ENCODE peak calls at places on chromosome 9, in six cellular contexts. One of them, this sample, is unnamed.

GRCh38 chr9:128382261-128382660 is 11.1 kb downstream of the URM1 start:
- DNase-seq in transverse colon: no peak
- DNase-seq in pancreas: no peak
- DNase-seq in body of pancreas: no peak
- DNase-seq in psoas muscle: no peak
- DNase-seq in coronary artery: no peak
- DNase-seq in this sample: no peak

GRCh38 chr9:92724528-92725265 is 39.9 kb downstream of the BICD2 start:
- DNase-seq in body of pancreas: no peak
- DNase-seq in pancreas: no peak
- DNase-seq in transverse colon: no peak
- DNase-seq in coronary artery: peak; percentile 57
- DNase-seq in psoas muscle: no peak
- DNase-seq in this sample: no peak

GRCh38 chr9:33082135-33082534 is 5.7 kb upstream of the SMU1 start:
- DNase-seq in psoas muscle: no peak
- DNase-seq in pancreas: no peak
- DNase-seq in body of pancreas: no peak
- DNase-seq in transverse colon: no peak
- DNase-seq in coronary artery: no peak
- DNase-seq in this sample: no peak

GRCh38 chr9:87878930-87879603 is 3.6 kb upstream of the SPATA31E1 start:
- DNase-seq in transverse colon: no peak
- DNase-seq in coronary artery: no peak
- DNase-seq in pancreas: no peak
- DNase-seq in psoas muscle: no peak
- DNase-seq in body of pancreas: no peak
- DNase-seq in this sample: no peak

GRCh38 chr9:70228098-70228497 is 30.7 kb upstream of the SMC5 start:
- DNase-seq in pancreas: no peak
- DNase-seq in coronary artery: no peak
- DNase-seq in psoas muscle: no peak
- DNase-seq in body of pancreas: no peak
- DNase-seq in transverse colon: no peak
- DNase-seq in this sample: no peak

GRCh38 chr9:96856363-96857286 is 2.3 kb upstream of the ZNF782 start:
- DNase-seq in transverse colon: peak; percentile 68
- DNase-seq in coronary artery: no peak
- DNase-seq in body of pancreas: peak; percentile 81
- DNase-seq in pancreas: peak; percentile 69
- DNase-seq in psoas muscle: peak; percentile 28
- DNase-seq in this sample: no peak

GRCh38 chr9:84858373-84858772 is 188.8 kb downstream of the NTRK2 start:
- DNase-seq in coronary artery: no peak
- DNase-seq in transverse colon: no peak
- DNase-seq in body of pancreas: no peak
- DNase-seq in psoas muscle: no peak
- DNase-seq in pancreas: no peak
- DNase-seq in this sample: no peak

GRCh38 chr9:127698985-127699670 is 7.7 kb upstream of the CFAP157 start:
- DNase-seq in psoas muscle: peak; percentile 99
- DNase-seq in pancreas: peak; percentile 94
- DNase-seq in coronary artery: peak; percentile 99
- DNase-seq in body of pancreas: peak; percentile 98
- DNase-seq in transverse colon: peak; percentile 95
- DNase-seq in this sample: peak; percentile 95

GRCh38 chr9:98034593-98035546 is 21.7 kb upstream of the NANS start:
- DNase-seq in coronary artery: peak; percentile 83
- DNase-seq in transverse colon: peak; percentile 93
- DNase-seq in psoas muscle: peak; percentile 79
- DNase-seq in body of pancreas: peak; percentile 85
- DNase-seq in pancreas: peak; percentile 67
- DNase-seq in this sample: peak; percentile 77
- H3K4me3 ChIP-seq in coronary artery: peak overlapping the region; percentile 39
- H3K4me3 ChIP-seq in transverse colon: no peak overlapping the region
- H3K4me3 ChIP-seq in psoas muscle: peak overlapping the region; percentile 15
- H3K4me3 ChIP-seq in body of pancreas: no peak overlapping the region
- H3K4me3 ChIP-seq in pancreas: no peak overlapping the region
- H3K4me3 ChIP-seq in this sample: no peak overlapping the region

DNA sequence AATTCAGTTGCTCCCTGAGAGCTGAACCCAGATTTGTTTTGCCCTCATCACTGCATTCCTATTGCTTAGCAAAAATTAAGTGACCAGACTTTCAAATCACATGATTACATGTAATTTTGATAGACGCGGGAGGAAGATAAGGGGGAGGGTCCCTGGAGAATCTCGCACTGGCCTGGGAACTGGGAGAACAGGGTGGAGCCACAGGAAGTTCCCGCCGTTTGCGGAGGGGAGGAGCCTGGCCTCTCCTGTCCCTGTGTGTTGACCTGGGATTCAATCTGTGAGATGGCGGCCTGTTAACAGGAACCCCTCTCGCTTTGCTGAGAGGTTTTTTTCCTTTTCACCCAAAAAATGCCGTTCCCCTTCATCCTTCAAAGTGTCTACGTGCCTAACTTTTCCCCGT is 142.9 kb upstream of the OR13F1 start:
- DNase-seq in psoas muscle: no peak
- DNase-seq in transverse colon: no peak
- DNase-seq in body of pancreas: no peak
- DNase-seq in coronary artery: no peak
- DNase-seq in pancreas: no peak
- DNase-seq in this sample: no peak
- H3K4me3 ChIP-seq in psoas muscle: no peak overlapping the region
- H3K4me3 ChIP-seq in transverse colon: no peak overlapping the region
- H3K4me3 ChIP-seq in body of pancreas: no peak overlapping the region
- H3K4me3 ChIP-seq in coronary artery: no peak overlapping the region
- H3K4me3 ChIP-seq in pancreas: no peak overlapping the region
- H3K4me3 ChIP-seq in this sample: no peak overlapping the region

GRCh38 chr9:134284273-134284672 is 42.0 kb upstream of the RXRA start:
- DNase-seq in coronary artery: no peak
- DNase-seq in transverse colon: no peak
- DNase-seq in psoas muscle: peak; percentile 76
- DNase-seq in body of pancreas: peak; percentile 80
- DNase-seq in pancreas: peak; percentile 70
- DNase-seq in this sample: no peak

GRCh38 chr9:134285215-134285845 is 40.9 kb upstream of the RXRA start:
- DNase-seq in pancreas: no peak
- DNase-seq in coronary artery: no peak
- DNase-seq in body of pancreas: no peak
- DNase-seq in psoas muscle: no peak
- DNase-seq in transverse colon: no peak
- DNase-seq in this sample: no peak

GRCh38 chr9:134284741-134285140 is 41.5 kb upstream of the RXRA start:
- DNase-seq in transverse colon: no peak
- DNase-seq in body of pancreas: no peak
- DNase-seq in coronary artery: no peak
- DNase-seq in psoas muscle: no peak
- DNase-seq in pancreas: no peak
- DNase-seq in this sample: no peak

GRCh38 chr9:134283111-134283515 is 43.1 kb upstream of the RXRA start:
- DNase-seq in body of pancreas: peak; percentile 79
- DNase-seq in coronary artery: peak; percentile 81
- DNase-seq in transverse colon: peak; percentile 71
- DNase-seq in psoas muscle: peak; percentile 76
- DNase-seq in pancreas: peak; percentile 71
- DNase-seq in this sample: peak; percentile 65

DNA sequence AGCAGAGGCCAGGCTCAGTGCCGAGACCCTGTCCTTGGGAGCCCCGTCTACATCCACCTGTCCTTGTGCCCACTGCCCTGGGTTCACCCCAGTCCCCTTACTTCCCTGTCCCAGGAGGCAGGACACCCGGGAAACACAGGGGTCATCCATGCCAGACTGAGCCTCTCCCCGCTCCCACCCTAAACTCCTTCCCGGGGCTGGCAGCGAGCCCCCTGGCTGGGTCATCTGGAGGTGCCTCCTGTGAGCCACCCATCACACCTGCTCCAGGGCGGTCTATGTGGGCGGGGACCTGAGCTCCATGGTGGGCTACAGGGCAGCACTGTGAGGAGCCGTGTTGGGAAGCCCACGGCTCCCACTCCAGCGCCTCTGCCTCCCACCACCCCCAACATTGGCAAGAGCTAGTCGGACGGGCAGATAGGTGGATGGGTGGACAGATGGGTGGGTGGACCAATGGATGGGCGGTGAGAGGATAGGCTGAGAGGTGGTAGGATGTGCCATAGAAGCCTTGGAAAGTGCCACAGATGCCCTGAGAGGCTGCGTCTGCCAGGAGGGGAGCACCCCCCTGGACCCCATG is 42.5 kb upstream of the RXRA start:
- DNase-seq in coronary artery: no peak
- DNase-seq in pancreas: no peak
- DNase-seq in psoas muscle: no peak
- DNase-seq in transverse colon: no peak
- DNase-seq in body of pancreas: no peak
- DNase-seq in this sample: no peak
- H3K4me3 ChIP-seq in coronary artery: no peak overlapping the region
- H3K4me3 ChIP-seq in pancreas: no peak overlapping the region
- H3K4me3 ChIP-seq in psoas muscle: no peak overlapping the region
- H3K4me3 ChIP-seq in transverse colon: no peak overlapping the region
- H3K4me3 ChIP-seq in body of pancreas: no peak overlapping the region
- H3K4me3 ChIP-seq in this sample: no peak overlapping the region

GRCh38 chr9:100058699-100059579 is 39.9 kb downstream of the ERP44 start:
- DNase-seq in body of pancreas: no peak
- DNase-seq in transverse colon: no peak
- DNase-seq in pancreas: no peak
- DNase-seq in coronary artery: no peak
- DNase-seq in psoas muscle: no peak
- DNase-seq in this sample: no peak
- H3K4me3 ChIP-seq in body of pancreas: no peak overlapping the region
- H3K4me3 ChIP-seq in transverse colon: no peak overlapping the region
- H3K4me3 ChIP-seq in pancreas: no peak overlapping the region
- H3K4me3 ChIP-seq in coronary artery: no peak overlapping the region
- H3K4me3 ChIP-seq in psoas muscle: no peak overlapping the region
- H3K4me3 ChIP-seq in this sample: no peak overlapping the region

GRCh38 chr9:36993933-36994764 is 39.9 kb downstream of the PAX5 start:
- DNase-seq in transverse colon: peak; percentile 64
- DNase-seq in psoas muscle: no peak
- DNase-seq in pancreas: no peak
- DNase-seq in coronary artery: no peak
- DNase-seq in body of pancreas: no peak
- DNase-seq in this sample: no peak

GRCh38 chr9:36999728-37000333 is 34.2 kb downstream of the PAX5 start:
- DNase-seq in transverse colon: no peak
- DNase-seq in coronary artery: no peak
- DNase-seq in psoas muscle: no peak
- DNase-seq in body of pancreas: no peak
- DNase-seq in pancreas: no peak
- DNase-seq in this sample: no peak

GRCh38 chr9:36996677-36997076 is 37.4 kb downstream of the PAX5 start:
- DNase-seq in transverse colon: no peak
- DNase-seq in body of pancreas: no peak
- DNase-seq in pancreas: no peak
- DNase-seq in coronary artery: no peak
- DNase-seq in psoas muscle: no peak
- DNase-seq in this sample: no peak

GRCh38 chr9:36995927-36996471 is 38.1 kb downstream of the PAX5 start:
- DNase-seq in coronary artery: no peak
- DNase-seq in pancreas: peak; percentile 56
- DNase-seq in psoas muscle: no peak
- DNase-seq in body of pancreas: peak; percentile 79
- DNase-seq in transverse colon: peak; percentile 66
- DNase-seq in this sample: peak; percentile 72

GRCh38 chr9:36997414-36997813 is 36.7 kb downstream of the PAX5 start:
- DNase-seq in transverse colon: no peak
- DNase-seq in psoas muscle: no peak
- DNase-seq in coronary artery: no peak
- DNase-seq in body of pancreas: no peak
- DNase-seq in pancreas: no peak
- DNase-seq in this sample: no peak
- H3K4me3 ChIP-seq in transverse colon: no peak overlapping the region
- H3K4me3 ChIP-seq in psoas muscle: no peak overlapping the region
- H3K4me3 ChIP-seq in coronary artery: no peak overlapping the region
- H3K4me3 ChIP-seq in body of pancreas: no peak overlapping the region
- H3K4me3 ChIP-seq in pancreas: no peak overlapping the region
- H3K4me3 ChIP-seq in this sample: no peak overlapping the region

This sample was measured in mucosa of descending colon.